ENCODE peak calls at places on chromosome 10, in nine cellular contexts. One of them, this sample, is unnamed.

GRCh38 chr10:100969175-100970075 is at the start of gene SEMA4G:
- DNase-seq in Panc1: peak; percentile 13
- DNase-seq in GM13976: peak; percentile 80
- DNase-seq in AG10803: peak; percentile 21
- DNase-seq in tibial nerve: peak; percentile 29
- DNase-seq in fibroblast of mammary gland: peak; percentile 21
- DNase-seq in upper lobe of right lung: peak; percentile 77
- DNase-seq in choroid plexus epithelial cell: peak; percentile 28
- DNase-seq in endothelial cell: peak; percentile 69
- DNase-seq in this sample: peak; percentile 31

GRCh38 chr10:11547111-11547625 is 64.3 kb downstream of the USP6NL start:
- DNase-seq in Panc1: no peak
- DNase-seq in GM13976: no peak
- DNase-seq in AG10803: peak; percentile 72
- DNase-seq in tibial nerve: no peak
- DNase-seq in fibroblast of mammary gland: no peak
- DNase-seq in upper lobe of right lung: no peak
- DNase-seq in choroid plexus epithelial cell: peak; percentile 68
- DNase-seq in endothelial cell: no peak
- DNase-seq in this sample: no peak

GRCh38 chr10:69456880-69457693 is 5.8 kb downstream of the TSPAN15 start:
- DNase-seq in Panc1: no peak
- DNase-seq in GM13976: no peak
- DNase-seq in AG10803: no peak
- DNase-seq in tibial nerve: no peak
- DNase-seq in fibroblast of mammary gland: peak; percentile 70
- DNase-seq in upper lobe of right lung: peak; percentile 53
- DNase-seq in choroid plexus epithelial cell: no peak
- DNase-seq in endothelial cell: no peak
- DNase-seq in this sample: no peak

GRCh38 chr10:62166331-62167154 is 102.1 kb downstream of the RTKN2 start:
- DNase-seq in Panc1: no peak
- DNase-seq in GM13976: peak; percentile 49
- DNase-seq in AG10803: peak; percentile 98
- DNase-seq in tibial nerve: peak; percentile 11
- DNase-seq in fibroblast of mammary gland: peak; percentile 62
- DNase-seq in upper lobe of right lung: no peak
- DNase-seq in choroid plexus epithelial cell: peak; percentile 19
- DNase-seq in endothelial cell: no peak
- DNase-seq in this sample: peak; percentile 85

GRCh38 chr10:119896937-119897336 is 4.4 kb downstream of the SEC23IP start:
- DNase-seq in Panc1: no peak
- DNase-seq in GM13976: no peak
- DNase-seq in AG10803: no peak
- DNase-seq in tibial nerve: peak; percentile 26
- DNase-seq in fibroblast of mammary gland: peak; percentile 50
- DNase-seq in upper lobe of right lung: peak; percentile 85
- DNase-seq in choroid plexus epithelial cell: peak; percentile 23
- DNase-seq in endothelial cell: no peak
- DNase-seq in this sample: peak; percentile 52

GRCh38 chr10:6586501-6586900 is 6.4 kb upstream of the PRKCQ start:
- DNase-seq in Panc1: no peak
- DNase-seq in GM13976: no peak
- DNase-seq in AG10803: no peak
- DNase-seq in tibial nerve: no peak
- DNase-seq in fibroblast of mammary gland: no peak
- DNase-seq in upper lobe of right lung: no peak
- DNase-seq in choroid plexus epithelial cell: no peak
- DNase-seq in endothelial cell: no peak
- DNase-seq in this sample: no peak

GRCh38 chr10:57420881-57421280 is 846.8 kb downstream of the IPMK start:
- DNase-seq in Panc1: no peak
- DNase-seq in GM13976: no peak
- DNase-seq in AG10803: no peak
- DNase-seq in tibial nerve: no peak
- DNase-seq in fibroblast of mammary gland: no peak
- DNase-seq in upper lobe of right lung: no peak
- DNase-seq in choroid plexus epithelial cell: no peak
- DNase-seq in endothelial cell: no peak
- DNase-seq in this sample: no peak

GRCh38 chr10:122164028-122164601 is 107.0 kb upstream of the BTBD16 start:
- DNase-seq in Panc1: no peak
- DNase-seq in GM13976: no peak
- DNase-seq in AG10803: no peak
- DNase-seq in tibial nerve: no peak
- DNase-seq in fibroblast of mammary gland: no peak
- DNase-seq in upper lobe of right lung: peak; percentile 61
- DNase-seq in choroid plexus epithelial cell: no peak
- DNase-seq in endothelial cell: peak; percentile 37
- DNase-seq in this sample: no peak

GRCh38 chr10:84427903-84428650 is 99.7 kb downstream of the CCSER2 start:
- DNase-seq in Panc1: no peak
- DNase-seq in GM13976: no peak
- DNase-seq in AG10803: no peak
- DNase-seq in tibial nerve: no peak
- DNase-seq in fibroblast of mammary gland: no peak
- DNase-seq in upper lobe of right lung: no peak
- DNase-seq in choroid plexus epithelial cell: peak; percentile 50
- DNase-seq in endothelial cell: no peak
- DNase-seq in this sample: no peak

GRCh38 chr10:73734028-73734720 is 10.0 kb upstream of the SEC24C start:
- DNase-seq in Panc1: no peak
- DNase-seq in GM13976: no peak
- DNase-seq in AG10803: no peak
- DNase-seq in tibial nerve: no peak
- DNase-seq in fibroblast of mammary gland: no peak
- DNase-seq in upper lobe of right lung: no peak
- DNase-seq in choroid plexus epithelial cell: no peak
- DNase-seq in endothelial cell: no peak
- DNase-seq in this sample: no peak

GRCh38 chr10:2978574-2979266 is 88.6 kb upstream of the PFKP start:
- DNase-seq in Panc1: no peak
- DNase-seq in GM13976: no peak
- DNase-seq in AG10803: no peak
- DNase-seq in tibial nerve: no peak
- DNase-seq in fibroblast of mammary gland: no peak
- DNase-seq in upper lobe of right lung: no peak
- DNase-seq in choroid plexus epithelial cell: no peak
- DNase-seq in endothelial cell: no peak
- DNase-seq in this sample: no peak

GRCh38 chr10:2979267-2979660 is 88.1 kb upstream of the PFKP start:
- DNase-seq in Panc1: no peak
- DNase-seq in GM13976: no peak
- DNase-seq in AG10803: peak; percentile 88
- DNase-seq in tibial nerve: peak; percentile 28
- DNase-seq in fibroblast of mammary gland: peak; percentile 34
- DNase-seq in upper lobe of right lung: no peak
- DNase-seq in choroid plexus epithelial cell: peak; percentile 70
- DNase-seq in endothelial cell: no peak
- DNase-seq in this sample: peak; percentile 20

GRCh38 chr10:2980791-2981360 is 86.5 kb upstream of the PFKP start:
- DNase-seq in Panc1: no peak
- DNase-seq in GM13976: no peak
- DNase-seq in AG10803: peak; percentile 74
- DNase-seq in tibial nerve: no peak
- DNase-seq in fibroblast of mammary gland: peak; percentile 67
- DNase-seq in upper lobe of right lung: no peak
- DNase-seq in choroid plexus epithelial cell: peak; percentile 30
- DNase-seq in endothelial cell: no peak
- DNase-seq in this sample: peak; percentile 25

GRCh38 chr10:2980116-2980515 is 87.2 kb upstream of the PFKP start:
- DNase-seq in Panc1: no peak
- DNase-seq in GM13976: no peak
- DNase-seq in AG10803: peak; percentile 46
- DNase-seq in tibial nerve: no peak
- DNase-seq in fibroblast of mammary gland: peak; percentile 17
- DNase-seq in upper lobe of right lung: no peak
- DNase-seq in choroid plexus epithelial cell: peak; percentile 56
- DNase-seq in endothelial cell: no peak
- DNase-seq in this sample: peak; percentile 22

DNA sequence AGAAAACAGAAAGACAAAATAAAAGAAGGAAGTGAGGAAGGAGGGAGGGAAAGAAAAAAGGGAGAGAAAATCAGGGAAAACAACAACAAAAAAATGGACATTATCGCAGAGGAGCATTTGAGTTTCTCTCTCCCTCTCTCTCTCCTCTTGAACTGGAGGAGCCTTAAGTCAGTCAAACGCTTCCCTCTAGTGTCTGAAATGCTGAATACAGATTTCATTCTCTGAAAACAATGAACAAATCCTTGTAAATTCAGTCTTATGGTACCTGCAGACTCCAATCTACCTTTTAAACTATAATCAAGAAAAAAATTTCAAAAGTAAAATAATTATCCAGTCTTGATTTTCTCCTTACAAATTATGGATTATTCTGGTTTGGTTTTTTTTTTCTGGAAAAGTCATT is 89.2 kb upstream of the PFKP start:
- DNase-seq in Panc1: peak; percentile 64
- DNase-seq in GM13976: peak; percentile 68
- DNase-seq in AG10803: peak; percentile 75
- DNase-seq in tibial nerve: no peak
- DNase-seq in fibroblast of mammary gland: peak; percentile 72
- DNase-seq in upper lobe of right lung: no peak
- DNase-seq in choroid plexus epithelial cell: peak; percentile 84
- DNase-seq in endothelial cell: peak; percentile 19
- DNase-seq in this sample: peak; percentile 71
- TF ChIP-seq CTCF in Panc1: peak; percentile 55
- TF ChIP-seq CTCF in GM13976: peak; percentile 42
- TF ChIP-seq CTCF in AG10803: peak; percentile 82
- TF ChIP-seq CTCF in tibial nerve: no peak
- TF ChIP-seq CTCF in fibroblast of mammary gland: peak; percentile 65
- TF ChIP-seq CTCF in upper lobe of right lung: peak; percentile 59
- TF ChIP-seq CTCF in choroid plexus epithelial cell: peak; percentile 76
- TF ChIP-seq CTCF in endothelial cell: no peak
- TF ChIP-seq CTCF in this sample: peak; percentile 65

GRCh38 chr10:42744134-42744701 is 38.4 kb upstream of the BMS1 start:
- DNase-seq in Panc1: no peak
- DNase-seq in GM13976: no peak
- DNase-seq in AG10803: no peak
- DNase-seq in tibial nerve: no peak
- DNase-seq in fibroblast of mammary gland: no peak
- DNase-seq in upper lobe of right lung: no peak
- DNase-seq in choroid plexus epithelial cell: no peak
- DNase-seq in endothelial cell: no peak
- DNase-seq in this sample: no peak
- TF ChIP-seq CTCF in Panc1: peak; percentile 28
- TF ChIP-seq CTCF in GM13976: no peak
- TF ChIP-seq CTCF in AG10803: no peak
- TF ChIP-seq CTCF in tibial nerve: no peak
- TF ChIP-seq CTCF in fibroblast of mammary gland: no peak
- TF ChIP-seq CTCF in upper lobe of right lung: no peak
- TF ChIP-seq CTCF in choroid plexus epithelial cell: no peak
- TF ChIP-seq CTCF in endothelial cell: peak; percentile 46
- TF ChIP-seq CTCF in this sample: no peak

GRCh38 chr10:113993489-113993932 is 50.2 kb upstream of the ADRB1 start:
- DNase-seq in Panc1: no peak
- DNase-seq in GM13976: peak; percentile 40
- DNase-seq in AG10803: peak; percentile 34
- DNase-seq in tibial nerve: peak; percentile 9
- DNase-seq in fibroblast of mammary gland: peak; percentile 48
- DNase-seq in upper lobe of right lung: no peak
- DNase-seq in choroid plexus epithelial cell: peak; percentile 46
- DNase-seq in endothelial cell: no peak
- DNase-seq in this sample: peak; percentile 56
- TF ChIP-seq CTCF in Panc1: no peak
- TF ChIP-seq CTCF in GM13976: no peak
- TF ChIP-seq CTCF in AG10803: peak; percentile 7
- TF ChIP-seq CTCF in tibial nerve: no peak
- TF ChIP-seq CTCF in fibroblast of mammary gland: no peak
- TF ChIP-seq CTCF in upper lobe of right lung: no peak
- TF ChIP-seq CTCF in choroid plexus epithelial cell: peak; percentile 37
- TF ChIP-seq CTCF in endothelial cell: no peak
- TF ChIP-seq CTCF in this sample: no peak

DNA sequence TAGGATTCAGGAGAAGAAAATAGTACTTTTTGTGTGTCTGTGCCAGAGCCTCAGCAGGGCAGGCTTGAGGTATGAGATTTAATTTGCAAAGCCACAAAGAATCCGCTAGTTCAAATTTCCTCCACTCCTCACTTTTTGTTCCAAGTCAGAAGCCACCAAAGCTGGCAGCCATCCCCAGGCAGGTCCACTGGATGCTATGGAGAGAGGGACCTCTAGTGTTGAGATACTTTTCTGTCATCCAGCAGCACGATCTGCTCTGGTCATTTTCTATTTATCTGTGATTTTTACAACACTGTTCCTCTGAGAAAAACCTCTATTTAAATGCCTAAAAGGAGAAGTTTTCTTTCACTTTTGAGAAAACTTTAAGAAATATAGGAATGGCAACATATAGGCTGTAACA is 147.9 kb upstream of the FRMD4A start:
- DNase-seq in Panc1: no peak
- DNase-seq in GM13976: peak; percentile 41
- DNase-seq in AG10803: peak; percentile 84
- DNase-seq in tibial nerve: peak; percentile 72
- DNase-seq in fibroblast of mammary gland: peak; percentile 54
- DNase-seq in upper lobe of right lung: no peak
- DNase-seq in choroid plexus epithelial cell: peak; percentile 87
- DNase-seq in endothelial cell: peak; percentile 56
- DNase-seq in this sample: peak; percentile 78
- TF ChIP-seq CTCF in Panc1: peak; percentile 43
- TF ChIP-seq CTCF in GM13976: no peak
- TF ChIP-seq CTCF in AG10803: peak; percentile 85
- TF ChIP-seq CTCF in tibial nerve: peak; percentile 55
- TF ChIP-seq CTCF in fibroblast of mammary gland: peak; percentile 55
- TF ChIP-seq CTCF in upper lobe of right lung: peak; percentile 45
- TF ChIP-seq CTCF in choroid plexus epithelial cell: peak; percentile 87
- TF ChIP-seq CTCF in endothelial cell: peak; percentile 48
- TF ChIP-seq CTCF in this sample: peak; percentile 59

GRCh38 chr10:79234391-79235318 is 112.6 kb upstream of the PPIF start:
- DNase-seq in Panc1: no peak
- DNase-seq in GM13976: no peak
- DNase-seq in AG10803: no peak
- DNase-seq in tibial nerve: no peak
- DNase-seq in fibroblast of mammary gland: peak; percentile 30
- DNase-seq in upper lobe of right lung: no peak
- DNase-seq in choroid plexus epithelial cell: peak; percentile 39
- DNase-seq in endothelial cell: no peak
- DNase-seq in this sample: no peak
- TF ChIP-seq CTCF in Panc1: no peak
- TF ChIP-seq CTCF in GM13976: no peak
- TF ChIP-seq CTCF in AG10803: no peak
- TF ChIP-seq CTCF in tibial nerve: no peak
- TF ChIP-seq CTCF in fibroblast of mammary gland: no peak
- TF ChIP-seq CTCF in upper lobe of right lung: no peak
- TF ChIP-seq CTCF in choroid plexus epithelial cell: peak; percentile 18
- TF ChIP-seq CTCF in endothelial cell: no peak
- TF ChIP-seq CTCF in this sample: no peak

DNA sequence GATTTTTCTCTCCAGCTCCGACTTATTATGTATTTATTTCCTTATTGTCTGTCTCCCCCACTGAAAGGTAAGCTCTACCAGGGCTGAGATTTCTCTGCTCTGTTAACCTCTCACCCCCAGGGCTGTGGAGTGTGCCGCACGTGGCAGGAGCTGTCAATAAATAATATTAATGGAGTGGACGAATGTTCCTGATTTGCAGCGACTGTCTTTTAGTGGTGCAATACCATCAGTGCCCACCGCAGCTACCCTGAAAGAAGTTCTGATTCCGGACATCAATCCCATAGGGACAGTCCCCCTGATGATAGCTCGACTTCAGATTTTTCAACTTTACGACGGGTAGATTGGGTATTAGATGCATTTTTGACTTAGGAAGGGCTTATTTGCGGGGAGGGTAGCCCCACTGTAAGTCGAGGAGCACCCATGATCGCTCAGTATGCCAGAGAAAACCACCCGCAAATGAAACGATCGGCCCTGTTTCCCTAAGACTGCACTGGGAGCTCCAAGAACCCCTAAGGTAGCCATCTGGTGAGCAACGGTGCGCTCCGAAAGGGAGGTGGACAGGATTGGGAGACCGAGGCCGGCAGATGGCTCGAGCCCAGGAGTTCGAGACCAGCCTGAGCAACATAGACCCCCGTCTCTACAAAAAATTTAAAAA is 986 bp upstream of the PPP2R2D start:
- DNase-seq in Panc1: no peak
- DNase-seq in GM13976: no peak
- DNase-seq in AG10803: no peak
- DNase-seq in tibial nerve: no peak
- DNase-seq in fibroblast of mammary gland: no peak
- DNase-seq in upper lobe of right lung: peak; percentile 6
- DNase-seq in choroid plexus epithelial cell: no peak
- DNase-seq in endothelial cell: peak; percentile 24
- DNase-seq in this sample: no peak
- TF ChIP-seq CTCF in Panc1: no peak
- TF ChIP-seq CTCF in GM13976: no peak
- TF ChIP-seq CTCF in AG10803: no peak
- TF ChIP-seq CTCF in tibial nerve: no peak
- TF ChIP-seq CTCF in fibroblast of mammary gland: no peak
- TF ChIP-seq CTCF in upper lobe of right lung: no peak
- TF ChIP-seq CTCF in choroid plexus epithelial cell: no peak
- TF ChIP-seq CTCF in endothelial cell: no peak
- TF ChIP-seq CTCF in this sample: peak; percentile 17